ENCODE peak calls at places on chromosomes 16 and 17, in seven cellular contexts. H is spleen; Q is effector memory CD4-positive, alpha-beta T cell; M is lung; N is mesendoderm; D is body of pancreas; F is transverse colon. K is an unnamed sample.
A peak's percentile ranks its signal among the peaks of the same experiment; 100 is the strongest.

GRCh38 chr17:82775033-82775823 is 23.4 kb downstream of the TBCD start:
- DNase-seq in H (peak; percentile 87), Q (peak; percentile 21), D (peak; percentile 76), F (peak; percentile 76), N (peak; percentile 70), M (peak; percentile 64), K (peak; percentile 39)

GRCh38 chr17:80894439-80894721 is 97.3 kb upstream of the CHMP6 start:
- DNase-seq in D (no peak), Q (no peak), F (no peak), M (no peak), H (no peak), N (no peak), K (no peak)

GRCh38 chr16:87114832-87115231 is 202.4 kb downstream of the C16orf95 start:
- DNase-seq in D (no peak), Q (no peak), F (no peak), H (no peak), N (no peak), M (no peak), K (no peak)

GRCh38 chr17:17943281-17943984 is 28.8 kb downstream of the TOM1L2 start:
- DNase-seq in M (no peak), D (no peak), H (no peak), Q (no peak), F (no peak), N (peak; percentile 92), K (no peak)

GRCh38 chr17:67624886-67625656 is 92.7 kb upstream of the NOL11 start:
- DNase-seq in Q (no peak), H (no peak), F (no peak), D (no peak), M (no peak), N (peak; percentile 8), K (no peak)

GRCh38 chr17:45677770-45678169 is 106.3 kb upstream of the CRHR1 start:
- DNase-seq in M (no peak), Q (no peak), N (no peak), F (no peak), H (no peak), D (no peak), K (no peak)

GRCh38 chr16:24745791-24746190 is 16.3 kb downstream of the TNRC6A start:
- DNase-seq in Q (no peak), M (no peak), F (no peak), H (no peak), N (no peak), D (no peak), K (no peak)

GRCh38 chr16:35431829-35432663 is 1972.6 kb downstream of the TP53TG3F start:
- DNase-seq in N (peak; percentile 13), F (no peak), M (no peak), D (peak; percentile 15), Q (no peak), H (no peak), K (no peak)

GRCh38 chr17:50534222-50534978 is 1.9 kb downstream of the EPN3 start:
- DNase-seq in N (peak; percentile 62), D (peak; percentile 80), Q (no peak), M (no peak), F (peak; percentile 80), H (no peak), K (peak; percentile 85)

GRCh38 chr17:79154446-79154845 is 79.8 kb downstream of the ENGASE start:
- DNase-seq in Q (no peak), N (no peak), H (peak; percentile 79), D (peak; percentile 47), M (no peak), F (no peak), K (no peak)

GRCh38 chr16:3400446-3400778 is 392 bp downstream of the ZSCAN32 start:
- DNase-seq in H (no peak), Q (no peak), N (no peak), F (no peak), M (no peak), D (no peak), K (peak; percentile 2)

GRCh38 chr16:31477220-31478216 is 5.4 kb upstream of the SLC5A2 start:
- DNase-seq in Q (no peak), F (peak; percentile 92), H (peak; percentile 90), D (peak; percentile 82), N (peak; percentile 87), M (peak; percentile 85), K (no peak)

GRCh38 chr17:72150632-72151460 is 30.0 kb downstream of the SOX9 start:
- DNase-seq in H (no peak), D (no peak), M (no peak), N (peak; percentile 94), Q (no peak), F (no peak), K (no peak)

GRCh38 chr16:22027633-22028032 is 19.7 kb downstream of the MOSMO start:
- DNase-seq in N (no peak), Q (no peak), H (no peak), M (no peak), F (no peak), D (no peak), K (no peak)

GRCh38 chr16:49884033-49884707 is 28.3 kb upstream of the ZNF423 start:
- DNase-seq in F (peak; percentile 61), N (peak; percentile 80), D (peak; percentile 33), H (no peak), M (no peak), Q (no peak), K (no peak)

GRCh38 chr17:1365445-1366039 is 34.5 kb downstream of the YWHAE start:
- DNase-seq in F (peak; percentile 63), D (peak; percentile 61), M (peak; percentile 51), N (peak; percentile 88), Q (peak; percentile 55), H (no peak), K (peak; percentile 75)

GRCh38 chr17:40878044-40878443 is 7.0 kb downstream of the KRT20 start:
- DNase-seq in D (no peak), H (no peak), F (no peak), Q (no peak), N (no peak), M (no peak), K (no peak)

GRCh38 chr16:61323456-61323855 is 712.8 kb downstream of the CDH8 start:
- DNase-seq in F (no peak), H (no peak), N (peak; percentile 22), D (no peak), Q (no peak), M (no peak), K (peak; percentile 34)

GRCh38 chr17:51015145-51015558 is 105.5 kb downstream of the SPAG9 start:
- DNase-seq in H (no peak), Q (no peak), M (no peak), F (no peak), D (no peak), N (no peak), K (no peak)

GRCh38 chr17:78341559-78342437 is 18.1 kb downstream of the SOCS3 start:
- DNase-seq in M (no peak), N (peak; percentile 87), Q (no peak), H (peak; percentile 92), F (peak; percentile 80), D (peak; percentile 80), K (peak; percentile 49)

GRCh38 chr17:49218941-49219913 is 8.7 kb downstream of the ABI3 start:
- DNase-seq in Q (peak; percentile 29), F (peak; percentile 56), M (no peak), N (no peak), D (no peak), H (peak; percentile 92), K (no peak)

GRCh38 chr16:24645739-24646645 is 83.5 kb upstream of the TNRC6A start:
- DNase-seq in M (peak; percentile 30), H (no peak), Q (no peak), F (no peak), N (no peak), D (no peak), K (peak; percentile 99)

GRCh38 chr17:38469875-38470274 is 41.6 kb downstream of the ARHGAP23 start:
- DNase-seq in H (no peak), D (no peak), N (peak; percentile 84), F (no peak), Q (no peak), M (no peak), K (no peak)
- H3K36me3 ChIP-seq in H (peaks cover 91% of the 10 kb centered on the region), D (no peaks in the 10 kb centered on the region), N (no peaks in the 10 kb centered on the region), F (no peaks in the 10 kb centered on the region), Q (no peaks in the 10 kb centered on the region), M (peaks cover 42% of the 10 kb centered on the region), K (peaks cover 39% of the 10 kb centered on the region)

GRCh38 chr17:38904892-38905291 is 20.5 kb upstream of the LASP1NB start:
- DNase-seq in D (no peak), M (no peak), Q (no peak), H (no peak), F (no peak), N (no peak), K (no peak)

GRCh38 chr17:38898812-38899348 is 26.5 kb upstream of the LASP1NB start:
- DNase-seq in Q (peak; percentile 64), D (no peak), M (peak; percentile 53), N (no peak), F (peak; percentile 72), H (peak; percentile 95), K (no peak)

GRCh38 chr17:38905375-38905774 is 20.0 kb upstream of the LASP1NB start:
- DNase-seq in M (no peak), D (no peak), H (no peak), F (no peak), N (no peak), Q (no peak), K (no peak)

GRCh38 chr17:38906429-38907172 is 18.8 kb upstream of the LASP1NB start:
- DNase-seq in H (no peak), N (no peak), D (no peak), Q (no peak), M (no peak), F (no peak), K (no peak)

GRCh38 chr17:38903404-38903803 is 22.0 kb upstream of the LASP1NB start:
- DNase-seq in N (no peak), Q (no peak), M (no peak), H (no peak), D (no peak), F (no peak), K (no peak)
- H3K36me3 ChIP-seq in N (peaks cover 2% of the 10 kb centered on the region), Q (peaks cover 45% of the 10 kb centered on the region), M (peaks cover 32% of the 10 kb centered on the region), H (peaks cover 89% of the 10 kb centered on the region), D (peaks cover 3% of the 10 kb centered on the region), F (no peaks in the 10 kb centered on the region), K (peaks cover 14% of the 10 kb centered on the region)

GRCh38 chr17:16001498-16001897 is 1.9 kb downstream of the TTC19 start:
- DNase-seq in N (no peak), M (no peak), Q (no peak), F (no peak), H (no peak), D (no peak), K (peak; percentile 34)
- H3K36me3 ChIP-seq in N (peaks cover 4% of the 10 kb centered on the region), M (peaks cover 25% of the 10 kb centered on the region), Q (peaks cover 39% of the 10 kb centered on the region), F (no peaks in the 10 kb centered on the region), H (peaks cover 58% of the 10 kb centered on the region), D (no peaks in the 10 kb centered on the region), K (peaks cover 23% of the 10 kb centered on the region)

GRCh38 chr16:28839004-28839639 is 7.0 kb downstream of the TUFM start:
- DNase-seq in H (no peak), F (no peak), M (no peak), Q (no peak), D (no peak), N (no peak), K (no peak)

GRCh38 chr16:28835864-28836760 is 10.0 kb downstream of the TUFM start:
- DNase-seq in H (no peak), M (no peak), F (no peak), N (peak; percentile 22), D (no peak), Q (no peak), K (no peak)

GRCh38 chr16:28836761-28837064 is 9.4 kb downstream of the TUFM start:
- DNase-seq in H (no peak), M (no peak), F (no peak), Q (no peak), D (no peak), N (no peak), K (no peak)

GRCh38 chr16:28838558-28838918 is 7.6 kb downstream of the TUFM start:
- DNase-seq in H (no peak), D (no peak), Q (no peak), N (no peak), M (no peak), F (no peak), K (no peak)

GRCh38 chr16:28837672-28838557 is 8.2 kb downstream of the TUFM start:
- DNase-seq in N (no peak), M (no peak), F (no peak), D (no peak), H (no peak), Q (no peak), K (no peak)
- H3K36me3 ChIP-seq in N (peaks cover 34% of the 10 kb centered on the region), M (peaks cover 58% of the 10 kb centered on the region), F (peaks cover 6% of the 10 kb centered on the region), D (peaks cover 22% of the 10 kb centered on the region), H (peaks cover 90% of the 10 kb centered on the region), Q (peaks cover 65% of the 10 kb centered on the region), K (peaks cover 33% of the 10 kb centered on the region)